ENCODE peak calls at places on chromosomes 5 and 9, in seven cellular contexts. P is NCI-H460, R is NB4, F is posterior cingulate gyrus, U is M059J, L is astrocyte of the hippocampus, V is lower leg skin. N is an unnamed sample.

GRCh38 chr5:160467555-160468418 is 46.1 kb downstream of the PTTG1 start:
- DNase-seq in P (no peak), R (peak), F (peak), U (peak), L (peak), V (peak), N (no peak)

GRCh38 chr9:20506631-20507030 is 115.7 kb downstream of the MLLT3 start:
- DNase-seq in P (no peak), R (no peak), F (no peak), U (no peak), L (no peak), V (no peak), N (no peak)

GRCh38 chr5:142312399-142312798 is 12.4 kb downstream of the SPRY4 start:
- DNase-seq in P (no peak), R (no peak), F (no peak), U (no peak), L (no peak), V (no peak), N (no peak)

GRCh38 chr5:126416266-126416925 is 6.8 kb upstream of the GRAMD2B start:
- DNase-seq in P (no peak), R (no peak), F (peak), U (no peak), L (no peak), V (no peak), N (no peak)

GRCh38 chr9:86175223-86175622 is 75.9 kb upstream of the GOLM1 start:
- DNase-seq in P (no peak), R (no peak), F (no peak), U (peak), L (no peak), V (no peak), N (peak)

GRCh38 chr5:173454764-173455598 is 126.8 kb upstream of the STC2 start:
- DNase-seq in P (peak), R (peak), F (no peak), U (peak), L (peak), V (peak), N (peak)

GRCh38 chr5:91956738-91957137 is 573.6 kb upstream of the ARRDC3 start:
- DNase-seq in P (no peak), R (no peak), F (no peak), U (no peak), L (no peak), V (no peak), N (no peak)

GRCh38 chr9:113525831-113526230 is 62.3 kb downstream of the RGS3 start:
- DNase-seq in P (no peak), R (no peak), F (no peak), U (no peak), L (no peak), V (no peak), N (no peak)

GRCh38 chr5:66972004-66972403 is 224.6 kb downstream of the CD180 start:
- DNase-seq in P (no peak), R (no peak), F (no peak), U (no peak), L (no peak), V (no peak), N (no peak)

GRCh38 chr9:135851748-135852147 is 55.6 kb downstream of the CAMSAP1 start:
- DNase-seq in P (no peak), R (no peak), F (no peak), U (no peak), L (no peak), V (no peak), N (no peak)

GRCh38 chr5:42828661-42829060 is 17.0 kb upstream of the SELENOP start:
- DNase-seq in P (no peak), R (no peak), F (no peak), U (peak), L (no peak), V (no peak), N (no peak)

GRCh38 chr5:139710370-139711066 is 62.4 kb downstream of the CXXC5 start:
- DNase-seq in P (no peak), R (peak), F (peak), U (peak), L (peak), V (peak), N (peak)

N was measured in myocyte.